ENCODE peak calls at places on chromosomes 16 and 17, in four cellular contexts. H is GM12865, Q is omental fat pad, M is left ventricle myocardium superior. V is an unnamed sample.

GRCh38 chr16:88627531-88628411 is 10.6 kb upstream of the IL17C start:
- DNase-seq in H (no peak), M (no peak), Q (no peak), V (no peak)

GRCh38 chr16:85553436-85554113 is 59.5 kb upstream of the GSE1 start:
- DNase-seq in H (peak; percentile 84), Q (no peak), M (peak; percentile 87), V (peak; percentile 84)

GRCh38 chr17:82791532-82791931 is 39.7 kb downstream of the TBCD start:
- DNase-seq in H (no peak), Q (no peak), M (no peak), V (no peak)

GRCh38 chr16:23074423-23074822 is 74.8 kb downstream of the USP31 start:
- DNase-seq in M (peak; percentile 53), H (no peak), Q (no peak), V (no peak)

GRCh38 chr17:49361129-49361901 is 735 bp downstream of the ZNF652 start:
- DNase-seq in Q (no peak), M (peak; percentile 55), H (peak; percentile 83), V (peak; percentile 64)

GRCh38 chr16:23532448-23532847 is 22.2 kb upstream of the GGA2 start:
- DNase-seq in Q (no peak), H (no peak), M (no peak), V (no peak)

GRCh38 chr16:72013389-72013788 is 4.8 kb downstream of the DHODH start:
- DNase-seq in M (peak; percentile 60), Q (peak; percentile 78), H (no peak), V (no peak)

GRCh38 chr16:53224932-53225533 is 170.2 kb downstream of the CHD9 start:
- DNase-seq in M (no peak), Q (no peak), H (no peak), V (peak; percentile 5)

GRCh38 chr17:1011760-1012735 is 15.1 kb downstream of the TIMM22 start:
- DNase-seq in H (no peak), M (peak; percentile 32), Q (no peak), V (no peak)

GRCh38 chr17:14308965-14309879 is 8.3 kb downstream of the HS3ST3B1 start:
- DNase-seq in H (peak; percentile 33), Q (no peak), M (peak; percentile 94), V (peak; percentile 6)

GRCh38 chr17:9472541-9472940 is 103.1 kb downstream of the STX8 start:
- DNase-seq in M (peak; percentile 61), H (no peak), Q (no peak), V (no peak)

GRCh38 chr17:30290696-30291570 is 811 bp downstream of the BLMH start:
- DNase-seq in Q (no peak), H (peak; percentile 61), M (peak; percentile 46), V (peak; percentile 67)

GRCh38 chr17:82386256-82386831 is 14.8 kb downstream of the UTS2R start:
- DNase-seq in Q (no peak), H (no peak), M (peak; percentile 64), V (no peak)

GRCh38 chr16:70804729-70805169 is 3.8 kb upstream of the VAC14 start:
- DNase-seq in M (no peak), Q (no peak), H (no peak), V (no peak)

GRCh38 chr17:40056379-40057005 is 2.3 kb upstream of the MED24 start:
- DNase-seq in M (no peak), H (no peak), Q (no peak), V (no peak)

GRCh38 chr16:1612320-1613111 is at the start of gene CRAMP1:
- DNase-seq in Q (no peak), H (peak; percentile 18), M (peak; percentile 53), V (peak; percentile 50)

GRCh38 chr16:17026600-17027242 is 444.0 kb downstream of the XYLT1 start:
- DNase-seq in H (peak; percentile 88), M (no peak), Q (no peak), V (no peak)

GRCh38 chr17:5587431-5588032 is 3.2 kb upstream of the NLRP1 start:
- DNase-seq in M (no peak), H (peak; percentile 73), Q (no peak), V (peak; percentile 58)

GRCh38 chr16:28492511-28492910 is 637 bp upstream of the CLN3 start:
- DNase-seq in M (no peak), Q (no peak), H (no peak), V (no peak)

GRCh38 chr17:37276475-37276874 is 99.3 kb upstream of the C17orf78 start:
- DNase-seq in H (no peak), Q (no peak), M (no peak), V (peak; percentile 26)

GRCh38 chr16:55508941-55509920 is at the start of gene LPCAT2:
- DNase-seq in Q (peak; percentile 76), H (peak; percentile 38), M (peak; percentile 94), V (peak; percentile 81)

GRCh38 chr17:73630531-73630930 is 13.7 kb downstream of the SDK2 start:
- DNase-seq in H (no peak), M (no peak), Q (no peak), V (no peak)

GRCh38 chr17:37221865-37222264 is 153.9 kb upstream of the C17orf78 start:
- DNase-seq in H (no peak), Q (no peak), M (no peak), V (no peak)

GRCh38 chr17:79842656-79843474 is 3.6 kb upstream of the CBX4 start:
- DNase-seq in Q (no peak), H (peak; percentile 24), M (no peak), V (no peak)

GRCh38 chr17:6701719-6702118 is 11.4 kb downstream of the SLC13A5 start:
- DNase-seq in Q (no peak), H (peak; percentile 37), M (no peak), V (peak; percentile 34)

GRCh38 chr17:41865596-41865893 is 322 bp upstream of the KLHL11 start:
- DNase-seq in Q (no peak), H (no peak), M (no peak), V (no peak)

GRCh38 chr17:35780876-35781409 is 14.5 kb downstream of the MMP28 start:
- DNase-seq in M (no peak), Q (no peak), H (no peak), V (no peak)

GRCh38 chr16:3289998-3290673 is 6.8 kb downstream of the ZNF263 start:
- DNase-seq in H (no peak), M (no peak), Q (no peak), V (no peak)

GRCh38 chr17:39225974-39226683 is 384 bp upstream of the STAC2 start:
- DNase-seq in Q (no peak), H (no peak), M (peak; percentile 82), V (no peak)

GRCh38 chr17:330993-331701 is 21.5 kb downstream of the RPH3AL start:
- DNase-seq in H (no peak), Q (no peak), M (peak; percentile 84), V (peak; percentile 89)

GRCh38 chr17:72496461-72496860 is 375.6 kb downstream of the SOX9 start:
- DNase-seq in Q (no peak), M (no peak), H (no peak), V (no peak)

GRCh38 chr17:79020631-79021301 is 3.2 kb upstream of the C1QTNF1 start:
- DNase-seq in Q (no peak), H (no peak), M (no peak), V (no peak)

GRCh38 chr17:8222630-8223355 is 12.4 kb upstream of the AURKB start:
- DNase-seq in Q (peak; percentile 92), H (peak; percentile 96), M (peak; percentile 96), V (peak; percentile 88)

GRCh38 chr16:87540072-87540976 is 47.5 kb upstream of the ZCCHC14 start:
- DNase-seq in Q (no peak), H (no peak), M (no peak), V (peak; percentile 24)

GRCh38 chr17:2701161-2701995 is 10.2 kb downstream of the CLUH start:
- DNase-seq in H (no peak), M (peak; percentile 33), Q (no peak), V (no peak)

V was measured in RPMI8226.